ENCODE peak calls at places on chromosome 4, in ten cellular contexts. V is sciatic nerve; L is gastroesophageal sphincter; H is left lobe of liver; N is lower lobe of right lung; B is activated CD8-positive, alpha-beta memory T cell treated with anti-CD3 and anti-CD28 coated beads, Interleukin-2, amount 10 ng/mL, durations not matched to agents 7 days and 5 days; C is right lobe of liver; P is upper lobe of right lung; X is activated T-cell treated with anti-CD3 and anti-CD28 coated beads, Interleukin-2, amount 50 U/mL, for 4 hours; J is right cardiac atrium. F is an unnamed sample.

GRCh38 chr4:24781999-24782745 is 13.2 kb upstream of the SOD3 start:
- ATAC-seq in L (peak; percentile 74), P (no peak), X (no peak), J (peak; percentile 71), N (no peak), V (peak; percentile 50), C (no peak), H (no peak), B (no peak), F (no peak)

GRCh38 chr4:94897023-94897422 is 139.3 kb downstream of the BMPR1B start:
- ATAC-seq in P (no peak), J (no peak), X (no peak), H (no peak), N (no peak), C (no peak), V (no peak), L (no peak), B (no peak), F (no peak)

GRCh38 chr4:129410115-129410514 is 314.2 kb downstream of the C4orf33 start:
- ATAC-seq in L (no peak), C (no peak), N (no peak), X (no peak), J (no peak), P (no peak), B (no peak), H (no peak), V (no peak), F (no peak)

GRCh38 chr4:60088803-60089202 is 1111.3 kb upstream of the ADGRL3 start:
- ATAC-seq in J (no peak), V (no peak), C (no peak), L (no peak), X (no peak), P (no peak), H (no peak), B (no peak), N (no peak), F (no peak)

GRCh38 chr4:48454591-48454990 is 28.6 kb upstream of the SLC10A4 start:
- ATAC-seq in L (no peak), X (no peak), J (no peak), H (no peak), V (no peak), N (no peak), P (no peak), C (no peak), B (no peak), F (no peak)

GRCh38 chr4:173924561-173924960 is 358.9 kb downstream of the FBXO8 start:
- ATAC-seq in H (no peak), B (no peak), L (no peak), P (no peak), C (no peak), N (no peak), X (no peak), J (no peak), V (no peak), F (no peak)

GRCh38 chr4:38233727-38234478 is 273.7 kb downstream of the PTTG2 start:
- ATAC-seq in L (no peak), B (no peak), C (peak; percentile 10), P (peak; percentile 51), X (no peak), V (no peak), N (peak; percentile 20), J (no peak), H (peak; percentile 42), F (no peak)

GRCh38 chr4:3263053-3263958 is 14.3 kb downstream of the MSANTD1 start:
- ATAC-seq in P (peak; percentile 51), C (no peak), L (no peak), H (no peak), J (no peak), N (peak; percentile 22), V (no peak), X (no peak), B (no peak), F (no peak)

GRCh38 chr4:103478210-103478609 is 241.6 kb downstream of the TACR3 start:
- ATAC-seq in J (no peak), V (no peak), P (no peak), N (no peak), C (no peak), X (no peak), B (no peak), H (no peak), L (no peak), F (no peak)

F was measured in activated T-helper 17 cell treated with anti-CD3 and anti-CD28 coated beads, Interleukin-2, amount 50 U/mL, for 72 hours.